ENCODE peak calls at places on chromosomes 6 and 20, in ten cellular contexts. N, V, D, M, Y, J, H, E, T and B are unnamed samples.

GRCh38 chr20:10487354-10488115 is 52.4 kb downstream of the SLX4IP start:
- DNase-seq in N (peak), V (peak), D (no peak), M (no peak), Y (no peak), J (no peak), H (no peak), E (no peak), T (no peak), B (no peak)

GRCh38 chr6:103893082-103893481 is 966.6 kb downstream of the HACE1 start:
- DNase-seq in N (peak), V (no peak), D (no peak), M (no peak), Y (no peak), J (no peak), H (no peak), E (no peak), T (peak), B (no peak)

GRCh38 chr20:2745060-2745910 is 52.7 kb downstream of the EBF4 start:
- DNase-seq in N (no peak), V (no peak), D (no peak), M (no peak), Y (no peak), J (no peak), H (no peak), E (no peak), T (no peak), B (no peak)

GRCh38 chr6:79706527-79706926 is 75.4 kb downstream of the SH3BGRL2 start:
- DNase-seq in N (no peak), V (no peak), D (no peak), M (no peak), Y (no peak), J (no peak), H (no peak), E (no peak), T (no peak), B (no peak)

GRCh38 chr6:88916615-88917198 is 46.7 kb downstream of the RNGTT start:
- DNase-seq in N (no peak), V (no peak), D (no peak), M (no peak), Y (no peak), J (no peak), H (no peak), E (no peak), T (peak), B (no peak)

GRCh38 chr6:32932132-32932868 is 8.5 kb downstream of the HLA-DMB start:
- DNase-seq in N (peak), V (peak), D (no peak), M (no peak), Y (no peak), J (no peak), H (no peak), E (no peak), T (no peak), B (no peak)

GRCh38 chr6:122400121-122400450 is 634 bp downstream of the HSF2 start:
- DNase-seq in N (no peak), V (no peak), D (no peak), M (no peak), Y (peak), J (no peak), H (no peak), E (no peak), T (peak), B (peak)

GRCh38 chr20:64038579-64039292 is 2.8 kb downstream of the C20orf204 start:
- DNase-seq in N (peak), V (peak), D (peak), M (peak), Y (peak), J (peak), H (peak), E (peak), T (peak), B (peak)

GRCh38 chr6:150251566-150252186 is 108.8 kb downstream of the PPP1R14C start:
- DNase-seq in N (no peak), V (peak), D (no peak), M (no peak), Y (no peak), J (no peak), H (no peak), E (no peak), T (no peak), B (no peak)

GRCh38 chr6:21609881-21610329 is 16.4 kb downstream of the SOX4 start:
- DNase-seq in N (no peak), V (no peak), D (no peak), M (no peak), Y (no peak), J (no peak), H (no peak), E (no peak), T (no peak), B (no peak)

GRCh38 chr20:48339147-48339985 is 488.4 kb downstream of the PREX1 start:
- DNase-seq in N (peak), V (peak), D (no peak), M (no peak), Y (no peak), J (no peak), H (no peak), E (peak), T (no peak), B (no peak)

GRCh38 chr6:123171341-123171740 is 175.3 kb downstream of the CLVS2 start:
- DNase-seq in N (no peak), V (no peak), D (no peak), M (no peak), Y (no peak), J (no peak), H (no peak), E (no peak), T (peak), B (no peak)

GRCh38 chr20:44495257-44495656 is 19.6 kb downstream of the TTPAL start:
- DNase-seq in N (peak), V (peak), D (no peak), M (no peak), Y (no peak), J (no peak), H (no peak), E (no peak), T (peak), B (no peak)

GRCh38 chr6:131966443-131966842 is 15.3 kb upstream of the CCN2 start:
- DNase-seq in N (peak), V (peak), D (no peak), M (no peak), Y (no peak), J (no peak), H (no peak), E (no peak), T (peak), B (no peak)

GRCh38 chr6:152184573-152185157 is 377.2 kb downstream of the ESR1 start:
- DNase-seq in N (peak), V (no peak), D (no peak), M (no peak), Y (no peak), J (no peak), H (no peak), E (no peak), T (no peak), B (no peak)

GRCh38 chr20:4071177-4071723 is 55.9 kb upstream of the RNF24 start:
- DNase-seq in N (no peak), V (no peak), D (no peak), M (no peak), Y (no peak), J (no peak), H (no peak), E (no peak), T (no peak), B (no peak)

GRCh38 chr20:1863296-1863695 is 31.9 kb upstream of the SIRPA start:
- DNase-seq in N (peak), V (peak), D (no peak), M (no peak), Y (no peak), J (no peak), H (no peak), E (no peak), T (peak), B (no peak)

GRCh38 chr20:31974296-31974695 is 6.3 kb downstream of the XKR7 start:
- DNase-seq in N (no peak), V (no peak), D (no peak), M (no peak), Y (no peak), J (no peak), H (no peak), E (no peak), T (no peak), B (no peak)